ENCODE peak calls at places on chromosomes 4 and X, in four cellular contexts. P is A549, W is heart right ventricle, E is hepatocyte. D is an unnamed sample. For H3K9me3, the result is how much of the 10 kb centered on the place peaks cover.

GRCh38 chr4:188428935-188429334 is 289.7 kb downstream of the TRIML1 start:
- DNase-seq in P (peak), W (no peak), E (no peak), D (peak)

GRCh38 chr4:168028568-168028967 is 63.8 kb upstream of the ANXA10 start:
- DNase-seq in P (peak), W (no peak), E (peak), D (no peak)

GRCh38 chr4:83071116-83071515 is 36.1 kb downstream of the COPS4 start:
- DNase-seq in P (no peak), W (no peak), E (no peak), D (no peak)

GRCh38 chrX:87272491-87272890 is 245.1 kb upstream of the KLHL4 start:
- DNase-seq in P (no peak), W (no peak), E (no peak), D (no peak)

GRCh38 chr4:24583451-24584174 is 741 bp downstream of the DHX15 start:
- DNase-seq in P (peak), W (peak), E (peak), D (peak)

GRCh38 chrX:18353931-18354368 is 538 bp downstream of the SCML2 start:
- DNase-seq in P (peak), W (peak), E (peak), D (peak)

GRCh38 chr4:3675251-3676115 is 90.7 kb upstream of the ADRA2C start:
- DNase-seq in P (no peak), W (no peak), E (no peak), D (no peak)

GRCh38 chr4:76688737-76689078 is 209.2 kb downstream of the SOWAHB start:
- DNase-seq in P (no peak), W (no peak), E (no peak), D (no peak)

GRCh38 chrX:118348186-118348810 is 2.4 kb downstream of the WDR44 start:
- DNase-seq in P (no peak), W (no peak), E (no peak), D (no peak)

GRCh38 chr4:75490155-75490554 is 24.0 kb downstream of the RCHY1 start:
- DNase-seq in P (no peak), W (no peak), E (peak), D (no peak)

GRCh38 chrX:133461226-133461625 is 45.9 kb upstream of the GPC4 start:
- DNase-seq in P (no peak), W (no peak), E (no peak), D (no peak)

GRCh38 chr4:62644372-62644771 is 1444.2 kb downstream of the ADGRL3 start:
- DNase-seq in P (no peak), W (peak), E (peak), D (peak)

GRCh38 chrX:141375011-141375730 is 132.9 kb upstream of the SPANXC start:
- DNase-seq in P (no peak), W (no peak), E (no peak), D (no peak)

GRCh38 chr4:113869743-113870375 is 108.3 kb upstream of the CAMK2D start:
- DNase-seq in P (no peak), W (no peak), E (peak), D (no peak)

GRCh38 chrX:24494544-24495113 is 29.5 kb downstream of the PDK3 start:
- DNase-seq in P (peak), W (peak), E (peak), D (no peak)

GRCh38 chrX:100654256-100654655 is 10.3 kb downstream of the SRPX2 start:
- DNase-seq in P (peak), W (no peak), E (peak), D (no peak)

GRCh38 chrX:41922694-41923171 is 621 bp downstream of the CASK start:
- DNase-seq in P (peak), W (peak), E (peak), D (peak)

GRCh38 chr4:13919021-13919441 is 291.5 kb upstream of the BOD1L1 start:
- DNase-seq in P (no peak), W (no peak), E (peak), D (no peak)

GRCh38 chr4:95675623-95676022 is 126.8 kb upstream of the UNC5C start:
- DNase-seq in P (no peak), W (no peak), E (no peak), D (no peak)

GRCh38 chrX:74922922-74923321 is 2.3 kb downstream of the NEXMIF start:
- DNase-seq in P (no peak), W (no peak), E (no peak), D (no peak)

GRCh38 chr4:168811793-168812651 is 198.0 kb downstream of the CBR4 start:
- DNase-seq in P (no peak), W (no peak), E (peak), D (no peak)

GRCh38 chr4:57233391-57233790 is 123.2 kb upstream of the IGFBP7 start:
- DNase-seq in P (no peak), W (no peak), E (peak), D (no peak)

GRCh38 chrX:109384569-109385174 is 97.2 kb downstream of the GUCY2F start:
- DNase-seq in P (no peak), W (peak), E (peak), D (peak)

GRCh38 chr4:139011220-139011950 is 4.2 kb upstream of the NOCT start:
- DNase-seq in P (no peak), W (no peak), E (peak), D (no peak)

GRCh38 chr4:159069922-159070321 is 33.0 kb upstream of the RAPGEF2 start:
- DNase-seq in P (no peak), W (no peak), E (no peak), D (no peak)

GRCh38 chr4:93147524-93148212 is 680.9 kb upstream of the ATOH1 start:
- DNase-seq in P (no peak), W (no peak), E (no peak), D (no peak)

GRCh38 chr4:38469410-38469809 is 194.6 kb upstream of the KLF3 start:
- DNase-seq in P (no peak), W (no peak), E (no peak), D (no peak)

GRCh38 chr4:54550415-54551171 is 107.2 kb upstream of the KIT start:
- DNase-seq in P (no peak), W (peak), E (peak), D (peak)

GRCh38 chrX:113001836-113002235 is 161.2 kb upstream of the AMOT start:
- DNase-seq in P (no peak), W (no peak), E (no peak), D (no peak)

GRCh38 chr4:24514808-24515207 is 69.5 kb downstream of the DHX15 start:
- DNase-seq in P (peak), W (no peak), E (no peak), D (peak)

GRCh38 chr4:4855293-4856070 is 4.0 kb upstream of the MSX1 start:
- DNase-seq in P (no peak), W (no peak), E (no peak), D (no peak)

GRCh38 chr4:109864134-109864533 is 16.2 kb downstream of the LRIT3 start:
- DNase-seq in P (no peak), W (no peak), E (no peak), D (no peak)

GRCh38 chr4:127622923-127623754 is 9.6 kb upstream of the INTU start:
- DNase-seq in P (peak), W (no peak), E (peak), D (no peak)

GRCh38 chrX:101787934-101788333 is 128.3 kb upstream of the ARMCX2 start:
- DNase-seq in P (no peak), W (no peak), E (no peak), D (no peak)

GRCh38 chr4:94676910-94677309 is 80.8 kb upstream of the BMPR1B start:
- DNase-seq in P (no peak), W (no peak), E (peak), D (no peak)

GRCh38 chrX:97563531-97564133 is 679.9 kb downstream of the RPA4 start:
- DNase-seq in P (no peak), W (peak), E (peak), D (no peak)

GRCh38 chr4:115275615-115276014 is 162.2 kb upstream of the NDST4 start:
- DNase-seq in P (no peak), W (no peak), E (no peak), D (no peak)

GRCh38 chr4:180363817-180364216 is 1879.4 kb upstream of the TENM3 start:
- DNase-seq in P (no peak), W (no peak), E (no peak), D (no peak)

GRCh38 chr4:142353149-142353738 is 492.9 kb downstream of the INPP4B start:
- DNase-seq in P (no peak), W (peak), E (peak), D (peak)

GRCh38 chr4:147590249-147590920 is 26.8 kb upstream of the TMEM184C start:
- DNase-seq in P (peak), W (peak), E (peak), D (peak)

GRCh38 chr4:600850-601515 is 24.4 kb upstream of the PDE6B start:
- DNase-seq in P (no peak), W (no peak), E (no peak), D (no peak)

GRCh38 chr4:602559-602942 is 22.8 kb upstream of the PDE6B start:
- DNase-seq in P (no peak), W (no peak), E (peak), D (peak)

GRCh38 chr4:600166-600565 is 24.1 kb upstream of the TMEM271 start:
- DNase-seq in P (no peak), W (no peak), E (no peak), D (no peak)

GRCh38 chr4:601612-602558 is 23.5 kb upstream of the PDE6B start:
- DNase-seq in P (no peak), W (no peak), E (no peak), D (no peak)

GRCh38 chr4:598925-599324 is 22.8 kb upstream of the TMEM271 start:
- DNase-seq in P (no peak), W (no peak), E (no peak), D (no peak)
- H3K9me3 ChIP-seq in P (under half), W (under half), E (under half), D (under half)

GRCh38 chr4:112060212-112060611 is 85.0 kb upstream of the FAM241A start:
- DNase-seq in P (peak), W (no peak), E (peak), D (peak)

GRCh38 chr4:112061418-112061817 is 83.8 kb upstream of the FAM241A start:
- DNase-seq in P (no peak), W (no peak), E (no peak), D (no peak)

GRCh38 chr4:112058433-112058832 is 86.8 kb upstream of the FAM241A start:
- DNase-seq in P (no peak), W (no peak), E (no peak), D (no peak)

GRCh38 chr4:112057479-112057878 is 87.8 kb upstream of the FAM241A start:
- DNase-seq in P (no peak), W (no peak), E (no peak), D (no peak)

GRCh38 chr4:112063260-112063659 is 82.0 kb upstream of the FAM241A start:
- DNase-seq in P (no peak), W (no peak), E (no peak), D (no peak)
- TF ChIP-seq CTCF in P (peak), W (no peak), E (no peak), D (no peak)

DNA sequence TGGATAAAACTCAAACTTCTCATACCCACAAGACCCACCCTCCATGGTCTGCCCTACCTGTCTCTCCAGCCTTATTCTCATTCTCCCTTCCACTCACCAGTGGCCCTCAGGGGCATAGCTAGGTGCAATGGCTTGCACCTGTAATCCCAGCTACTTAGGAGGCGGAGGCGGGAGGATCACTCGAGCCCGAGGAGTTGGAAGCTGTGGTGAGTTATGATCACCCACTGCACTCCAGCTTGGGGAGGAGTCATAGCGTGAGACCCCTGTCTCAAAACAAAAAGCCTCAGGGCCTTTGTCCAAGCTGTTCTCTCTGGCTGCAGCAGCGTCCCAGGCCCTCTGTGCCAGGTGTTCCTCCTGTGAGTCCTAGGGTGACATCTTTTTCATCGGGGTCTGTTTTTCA is 16.5 kb downstream of the TKTL1 start:
- DNase-seq in P (no peak), W (no peak), E (no peak), D (no peak)
- H3K9me3 ChIP-seq in P (under half), W (under half), E (under half), D (under half)

GRCh38 chrX:10401239-10401638 is 219.1 kb downstream of the MID1 start:
- DNase-seq in P (no peak), W (no peak), E (no peak), D (no peak)
- TF ChIP-seq CTCF in P (peak), W (no peak), E (no peak), D (no peak)

D was measured in Caco-2.